ENCODE peak calls at places on chromosomes 7 and 10, in ten cellular contexts. One of them, this sample, is unnamed.

GRCh38 chr7:149529136-149529718 is 31.6 kb upstream of the ZNF746 start:
- DNase-seq in ovary: no peak
- DNase-seq in stomach: no peak
- DNase-seq in tibial nerve: no peak
- DNase-seq in A549: no peak
- DNase-seq in IMR-90: peak; percentile 2
- DNase-seq in esophagus squamous epithelium: no peak
- DNase-seq in transverse colon: no peak
- DNase-seq in testis: no peak
- DNase-seq in K562: no peak
- DNase-seq in this sample: no peak

GRCh38 chr10:282294-283139 is 147.3 kb downstream of the ZMYND11 start:
- DNase-seq in transverse colon: no peak
- DNase-seq in A549: no peak
- DNase-seq in ovary: no peak
- DNase-seq in esophagus squamous epithelium: no peak
- DNase-seq in tibial nerve: no peak
- DNase-seq in K562: no peak
- DNase-seq in IMR-90: peak; percentile 72
- DNase-seq in testis: no peak
- DNase-seq in stomach: no peak
- DNase-seq in this sample: no peak

GRCh38 chr7:53070883-53071282 is 35.5 kb downstream of the POM121L12 start:
- DNase-seq in esophagus squamous epithelium: no peak
- DNase-seq in tibial nerve: no peak
- DNase-seq in stomach: no peak
- DNase-seq in transverse colon: no peak
- DNase-seq in A549: no peak
- DNase-seq in ovary: no peak
- DNase-seq in K562: no peak
- DNase-seq in testis: no peak
- DNase-seq in IMR-90: no peak
- DNase-seq in this sample: no peak

GRCh38 chr10:99551158-99551557 is 18.4 kb downstream of the NKX2-3 start:
- DNase-seq in transverse colon: peak; percentile 57
- DNase-seq in testis: no peak
- DNase-seq in A549: no peak
- DNase-seq in tibial nerve: no peak
- DNase-seq in IMR-90: peak; percentile 56
- DNase-seq in K562: no peak
- DNase-seq in stomach: no peak
- DNase-seq in ovary: no peak
- DNase-seq in esophagus squamous epithelium: no peak
- DNase-seq in this sample: no peak

GRCh38 chr7:12322287-12322902 is 81.3 kb downstream of the VWDE start:
- DNase-seq in ovary: no peak
- DNase-seq in tibial nerve: no peak
- DNase-seq in IMR-90: peak; percentile 38
- DNase-seq in K562: no peak
- DNase-seq in A549: peak; percentile 36
- DNase-seq in testis: no peak
- DNase-seq in stomach: no peak
- DNase-seq in transverse colon: no peak
- DNase-seq in esophagus squamous epithelium: no peak
- DNase-seq in this sample: no peak

GRCh38 chr10:58963101-58963534 is 213.3 kb upstream of the PHYHIPL start:
- DNase-seq in A549: peak; percentile 21
- DNase-seq in stomach: no peak
- DNase-seq in K562: peak; percentile 21
- DNase-seq in testis: no peak
- DNase-seq in esophagus squamous epithelium: no peak
- DNase-seq in transverse colon: no peak
- DNase-seq in ovary: no peak
- DNase-seq in tibial nerve: no peak
- DNase-seq in IMR-90: no peak
- DNase-seq in this sample: no peak

GRCh38 chr10:73894245-73894971 is 16.5 kb upstream of the PLAU start:
- DNase-seq in K562: no peak
- DNase-seq in A549: peak; percentile 58
- DNase-seq in esophagus squamous epithelium: no peak
- DNase-seq in stomach: no peak
- DNase-seq in ovary: no peak
- DNase-seq in IMR-90: peak; percentile 85
- DNase-seq in tibial nerve: no peak
- DNase-seq in testis: no peak
- DNase-seq in transverse colon: no peak
- DNase-seq in this sample: no peak

GRCh38 chr10:5081091-5081490 is 13.1 kb upstream of the AKR1C3 start:
- DNase-seq in ovary: no peak
- DNase-seq in transverse colon: no peak
- DNase-seq in esophagus squamous epithelium: no peak
- DNase-seq in IMR-90: no peak
- DNase-seq in tibial nerve: no peak
- DNase-seq in testis: no peak
- DNase-seq in A549: no peak
- DNase-seq in stomach: no peak
- DNase-seq in K562: no peak
- DNase-seq in this sample: no peak

GRCh38 chr10:113108180-113108835 is 158.3 kb downstream of the TCF7L2 start:
- DNase-seq in testis: peak; percentile 57
- DNase-seq in A549: peak; percentile 55
- DNase-seq in tibial nerve: no peak
- DNase-seq in ovary: no peak
- DNase-seq in esophagus squamous epithelium: no peak
- DNase-seq in stomach: no peak
- DNase-seq in K562: peak; percentile 48
- DNase-seq in IMR-90: no peak
- DNase-seq in transverse colon: no peak
- DNase-seq in this sample: no peak

GRCh38 chr10:93746844-93747284 is 10.9 kb upstream of the LGI1 start:
- DNase-seq in ovary: no peak
- DNase-seq in K562: no peak
- DNase-seq in transverse colon: peak; percentile 22
- DNase-seq in A549: peak; percentile 59
- DNase-seq in testis: peak; percentile 25
- DNase-seq in IMR-90: peak; percentile 89
- DNase-seq in esophagus squamous epithelium: no peak
- DNase-seq in stomach: no peak
- DNase-seq in tibial nerve: peak; percentile 17
- DNase-seq in this sample: no peak

GRCh38 chr10:91652364-91652763 is 19.5 kb upstream of the PPP1R3C start:
- DNase-seq in IMR-90: peak; percentile 95
- DNase-seq in stomach: no peak
- DNase-seq in K562: no peak
- DNase-seq in A549: peak; percentile 76
- DNase-seq in tibial nerve: no peak
- DNase-seq in transverse colon: no peak
- DNase-seq in ovary: no peak
- DNase-seq in testis: no peak
- DNase-seq in esophagus squamous epithelium: no peak
- DNase-seq in this sample: no peak

GRCh38 chr7:18900236-18900635 is 217.2 kb downstream of the TWIST1 start:
- DNase-seq in A549: no peak
- DNase-seq in testis: no peak
- DNase-seq in IMR-90: no peak
- DNase-seq in esophagus squamous epithelium: no peak
- DNase-seq in K562: no peak
- DNase-seq in ovary: no peak
- DNase-seq in transverse colon: no peak
- DNase-seq in tibial nerve: no peak
- DNase-seq in stomach: no peak
- DNase-seq in this sample: no peak

GRCh38 chr10:103820101-103821062 is 35.0 kb downstream of the SH3PXD2A start:
- DNase-seq in tibial nerve: peak; percentile 71
- DNase-seq in testis: peak; percentile 48
- DNase-seq in ovary: peak; percentile 82
- DNase-seq in K562: no peak
- DNase-seq in A549: no peak
- DNase-seq in transverse colon: peak; percentile 56
- DNase-seq in IMR-90: peak; percentile 60
- DNase-seq in esophagus squamous epithelium: no peak
- DNase-seq in stomach: peak; percentile 61
- DNase-seq in this sample: peak; percentile 85

GRCh38 chr10:69337312-69338132 is 59.2 kb downstream of the HK1 start:
- DNase-seq in testis: no peak
- DNase-seq in esophagus squamous epithelium: no peak
- DNase-seq in stomach: no peak
- DNase-seq in tibial nerve: no peak
- DNase-seq in transverse colon: no peak
- DNase-seq in K562: no peak
- DNase-seq in A549: no peak
- DNase-seq in IMR-90: peak; percentile 86
- DNase-seq in ovary: no peak
- DNase-seq in this sample: no peak

GRCh38 chr10:123150229-123150985 is 2.5 kb downstream of the HMX2 start:
- DNase-seq in tibial nerve: no peak
- DNase-seq in A549: no peak
- DNase-seq in IMR-90: no peak
- DNase-seq in K562: no peak
- DNase-seq in esophagus squamous epithelium: no peak
- DNase-seq in stomach: no peak
- DNase-seq in testis: no peak
- DNase-seq in ovary: no peak
- DNase-seq in transverse colon: no peak
- DNase-seq in this sample: peak; percentile 11

GRCh38 chr7:13231216-13231615 is 543.8 kb downstream of the ARL4A start:
- DNase-seq in ovary: no peak
- DNase-seq in K562: no peak
- DNase-seq in testis: no peak
- DNase-seq in IMR-90: no peak
- DNase-seq in transverse colon: no peak
- DNase-seq in stomach: no peak
- DNase-seq in tibial nerve: no peak
- DNase-seq in esophagus squamous epithelium: no peak
- DNase-seq in A549: no peak
- DNase-seq in this sample: no peak

GRCh38 chr7:151876899-151877777 is at the start of gene PRKAG2:
- DNase-seq in stomach: peak; percentile 76
- DNase-seq in testis: peak; percentile 62
- DNase-seq in tibial nerve: peak; percentile 65
- DNase-seq in K562: peak; percentile 66
- DNase-seq in IMR-90: no peak
- DNase-seq in A549: peak; percentile 46
- DNase-seq in esophagus squamous epithelium: peak; percentile 54
- DNase-seq in ovary: peak; percentile 81
- DNase-seq in transverse colon: peak; percentile 75
- DNase-seq in this sample: peak; percentile 64
- TF ChIP-seq POLR2A in stomach: no peak
- TF ChIP-seq POLR2A in testis: no peak
- TF ChIP-seq POLR2A in tibial nerve: peak; percentile 47
- TF ChIP-seq POLR2A in K562: no peak
- TF ChIP-seq POLR2A in IMR-90: no peak
- TF ChIP-seq POLR2A in A549: no peak
- TF ChIP-seq POLR2A in esophagus squamous epithelium: peak; percentile 63
- TF ChIP-seq POLR2A in ovary: peak; percentile 26
- TF ChIP-seq POLR2A in transverse colon: peak; percentile 22
- TF ChIP-seq POLR2A in this sample: peak; percentile 46

DNA sequence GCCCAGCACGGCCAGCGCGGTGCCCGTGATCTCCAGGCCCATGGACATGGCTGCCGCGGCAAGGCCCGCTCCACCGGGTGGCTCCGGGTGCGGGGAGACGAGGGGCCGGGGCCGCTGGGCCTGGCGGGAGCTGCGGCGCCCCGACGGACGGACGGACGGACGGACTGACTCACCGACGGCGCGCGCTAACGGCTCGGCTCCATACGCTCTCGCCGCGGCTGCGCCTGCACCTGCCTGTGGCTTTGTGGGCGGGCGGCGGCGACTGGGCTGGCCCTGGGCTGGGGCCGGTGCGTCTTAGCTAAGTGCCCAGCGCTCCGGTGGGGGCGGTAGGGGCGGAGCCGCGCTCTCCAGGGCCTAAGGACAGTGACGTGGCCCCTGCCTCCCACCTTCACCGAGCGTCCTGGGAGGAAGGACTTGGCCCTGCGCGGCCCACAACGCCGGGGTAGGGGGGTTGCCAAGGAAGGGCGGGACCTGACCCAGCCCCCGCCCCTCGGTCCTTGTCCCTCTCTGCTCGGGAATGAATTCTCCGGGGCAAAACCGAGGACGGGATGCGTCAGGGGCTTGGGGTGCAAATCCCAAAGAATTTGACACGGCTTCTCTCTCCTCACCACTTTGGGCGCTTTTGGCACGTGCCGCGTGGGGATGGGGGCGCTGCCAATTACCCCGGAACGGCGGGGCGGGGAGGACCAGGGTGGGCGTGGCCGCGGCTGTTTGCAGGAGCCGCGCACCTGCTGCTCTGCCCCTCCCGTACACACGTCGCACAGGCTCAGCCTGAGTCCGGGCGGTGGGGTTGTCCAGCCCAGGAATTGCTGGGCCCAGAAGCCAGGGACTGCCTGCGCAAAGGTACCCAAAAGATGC is at the start of gene CLDN3:
- DNase-seq in ovary: no peak
- DNase-seq in testis: peak; percentile 60
- DNase-seq in A549: peak; percentile 74
- DNase-seq in esophagus squamous epithelium: no peak
- DNase-seq in transverse colon: peak; percentile 94
- DNase-seq in tibial nerve: no peak
- DNase-seq in stomach: peak; percentile 59
- DNase-seq in IMR-90: no peak
- DNase-seq in K562: peak; percentile 13
- DNase-seq in this sample: no peak
- TF ChIP-seq POLR2A in ovary: no peak
- TF ChIP-seq POLR2A in testis: no peak
- TF ChIP-seq POLR2A in A549: no peak
- TF ChIP-seq POLR2A in esophagus squamous epithelium: peak; percentile 30
- TF ChIP-seq POLR2A in transverse colon: peak; percentile 97
- TF ChIP-seq POLR2A in tibial nerve: no peak
- TF ChIP-seq POLR2A in stomach: no peak
- TF ChIP-seq POLR2A in IMR-90: no peak
- TF ChIP-seq POLR2A in K562: no peak
- TF ChIP-seq POLR2A in this sample: peak; percentile 73

GRCh38 chr10:68107651-68108449 is 1.4 kb upstream of the MYPN start:
- DNase-seq in ovary: no peak
- DNase-seq in esophagus squamous epithelium: no peak
- DNase-seq in tibial nerve: no peak
- DNase-seq in transverse colon: no peak
- DNase-seq in IMR-90: no peak
- DNase-seq in testis: no peak
- DNase-seq in A549: no peak
- DNase-seq in stomach: no peak
- DNase-seq in K562: no peak
- DNase-seq in this sample: no peak
- TF ChIP-seq POLR2A in ovary: no peak
- TF ChIP-seq POLR2A in esophagus squamous epithelium: no peak
- TF ChIP-seq POLR2A in tibial nerve: no peak
- TF ChIP-seq POLR2A in transverse colon: no peak
- TF ChIP-seq POLR2A in IMR-90: no peak
- TF ChIP-seq POLR2A in testis: no peak
- TF ChIP-seq POLR2A in A549: no peak
- TF ChIP-seq POLR2A in stomach: no peak
- TF ChIP-seq POLR2A in K562: no peak
- TF ChIP-seq POLR2A in this sample: no peak

GRCh38 chr10:119270893-119271361 is 63.6 kb downstream of the GRK5 start:
- DNase-seq in IMR-90: peak; percentile 51
- DNase-seq in tibial nerve: no peak
- DNase-seq in K562: peak; percentile 61
- DNase-seq in A549: peak; percentile 72
- DNase-seq in transverse colon: peak; percentile 86
- DNase-seq in ovary: peak; percentile 73
- DNase-seq in esophagus squamous epithelium: peak; percentile 28
- DNase-seq in testis: no peak
- DNase-seq in stomach: peak; percentile 91
- DNase-seq in this sample: no peak
- TF ChIP-seq POLR2A in IMR-90: peak; percentile 14
- TF ChIP-seq POLR2A in tibial nerve: no peak
- TF ChIP-seq POLR2A in K562: no peak
- TF ChIP-seq POLR2A in A549: no peak
- TF ChIP-seq POLR2A in transverse colon: no peak
- TF ChIP-seq POLR2A in ovary: no peak
- TF ChIP-seq POLR2A in esophagus squamous epithelium: peak; percentile 7
- TF ChIP-seq POLR2A in testis: no peak
- TF ChIP-seq POLR2A in stomach: no peak
- TF ChIP-seq POLR2A in this sample: no peak

This sample was measured in uterus.